ENCODE peak calls at places on chromosome 17, in six cellular contexts. C is D341Med; G is AG10803; R is A549; N is hepatic stellate cell; E is stimulated activated CD4-positive, alpha-beta T cell treated with anti-CD3 and anti-CD28 coated beads, Interleukin-2, amount 100 ng/mL, for 24 hours. P is an unnamed sample.

GRCh38 chr17:4796550-4796915 is 569 bp downstream of the PSMB6 start:
- DNase-seq in N (peak), C (peak), E (peak), R (peak), G (peak), P (no peak)

GRCh38 chr17:40873801-40874200 is 6.8 kb upstream of the KRT12 start:
- DNase-seq in N (no peak), E (no peak), G (peak), C (no peak), R (no peak), P (no peak)

GRCh38 chr17:6713130-6713917 is at the start of gene SLC13A5:
- DNase-seq in G (no peak), E (peak), C (peak), R (peak), N (peak), P (no peak)

GRCh38 chr17:68682913-68683312 is 81.7 kb upstream of the FAM20A start:
- DNase-seq in G (no peak), R (no peak), C (no peak), E (no peak), N (no peak), P (no peak)

GRCh38 chr17:71777048-71777638 is 343.7 kb upstream of the SOX9 start:
- DNase-seq in E (no peak), C (no peak), R (no peak), N (no peak), G (peak), P (no peak)

GRCh38 chr17:82930043-82930923 is 90.5 kb upstream of the ZNF750 start:
- DNase-seq in E (no peak), G (no peak), C (no peak), N (no peak), R (no peak), P (no peak)

GRCh38 chr17:77480509-77481215 is 339.9 kb downstream of the SEC14L1 start:
- DNase-seq in R (no peak), G (no peak), C (no peak), N (no peak), E (no peak), P (no peak)

GRCh38 chr17:2123467-2124251 is 68.8 kb downstream of the HIC1 start:
- DNase-seq in N (no peak), G (peak), E (no peak), C (no peak), R (no peak), P (no peak)

GRCh38 chr17:29640413-29640812 is 17.7 kb upstream of the CORO6 start:
- DNase-seq in G (peak), R (no peak), C (no peak), E (no peak), N (peak), P (no peak)

GRCh38 chr17:30235386-30236296 is at the start of gene SLC6A4:
- DNase-seq in N (peak), C (peak), R (no peak), G (no peak), E (no peak), P (peak)

GRCh38 chr17:38746004-38746892 is 1.9 kb downstream of the PCGF2 start:
- DNase-seq in R (no peak), E (no peak), G (no peak), C (no peak), N (no peak), P (no peak)

GRCh38 chr17:66508896-66509843 is 206.8 kb downstream of the PRKCA start:
- DNase-seq in N (peak), G (peak), E (peak), R (peak), C (no peak), P (peak)

GRCh38 chr17:38925263-38925995 is at the start of gene LASP1NB:
- DNase-seq in C (peak), G (peak), R (no peak), E (peak), N (peak), P (no peak)

GRCh38 chr17:40460585-40460975 is 17.3 kb downstream of the IGFBP4 start:
- DNase-seq in R (no peak), N (no peak), E (no peak), G (no peak), C (peak), P (no peak)

GRCh38 chr17:59423137-59423703 is 91.8 kb downstream of the YPEL2 start:
- DNase-seq in E (no peak), C (no peak), R (peak), N (peak), G (peak), P (no peak)

GRCh38 chr17:50094753-50095616 is at the start of gene PDK2:
- DNase-seq in G (peak), C (peak), N (peak), R (peak), E (peak), P (peak)

GRCh38 chr17:81295678-81296381 is 723 bp upstream of the SLC38A10 start:
- DNase-seq in R (peak), E (peak), C (peak), N (peak), G (peak), P (peak)

GRCh38 chr17:44971776-44972483 is 3.8 kb upstream of the C1QL1 start:
- DNase-seq in E (peak), R (no peak), G (peak), N (peak), C (no peak), P (no peak)

GRCh38 chr17:67417507-67417906 is 40.4 kb downstream of the PITPNC1 start:
- DNase-seq in E (no peak), R (no peak), G (no peak), C (no peak), N (no peak), P (no peak)

GRCh38 chr17:50841949-50842354 is 6.6 kb downstream of the WFIKKN2 start:
- DNase-seq in C (peak), R (peak), N (peak), E (peak), G (peak), P (peak)

GRCh38 chr17:37168731-37169353 is 206.9 kb upstream of the C17orf78 start:
- DNase-seq in G (no peak), N (no peak), C (no peak), E (no peak), R (no peak), P (no peak)

GRCh38 chr17:35046740-35047283 is 16.7 kb downstream of the RFFL start:
- DNase-seq in G (peak), E (peak), C (peak), N (no peak), R (no peak), P (no peak)